ENCODE peak calls at places on chromosomes 11 and 22, in nine cellular contexts. W, U, D, X, L, T, O, Z and E are unnamed samples.

GRCh38 chr22:22943521-22944267 is 56.1 kb downstream of the IGLL5 start:
- DNase-seq in O (no peak), L (no peak), Z (no peak), X (no peak), U (no peak), W (peak; percentile 30), D (no peak), T (peak; percentile 3), E (peak; percentile 6)

GRCh38 chr11:70174846-70175764 is 28.0 kb upstream of the FADD start:
- DNase-seq in Z (no peak), L (no peak), W (no peak), D (no peak), T (no peak), X (no peak), O (no peak), U (no peak), E (no peak)

GRCh38 chr22:33335611-33336279 is 277.6 kb upstream of the SYN3 start:
- DNase-seq in L (no peak), Z (no peak), X (no peak), W (no peak), D (no peak), O (no peak), U (no peak), T (no peak), E (no peak)

GRCh38 chr11:115996808-115997188 is 492.6 kb upstream of the CADM1 start:
- DNase-seq in D (no peak), W (no peak), Z (no peak), X (no peak), T (no peak), U (no peak), O (no peak), L (no peak), E (no peak)

GRCh38 chr11:119376197-119376847 is 5.2 kb downstream of the USP2 start:
- DNase-seq in X (no peak), T (no peak), O (peak; percentile 73), Z (peak; percentile 63), D (no peak), U (peak; percentile 36), W (no peak), L (peak; percentile 60), E (no peak)

GRCh38 chr11:93133710-93134109 is 64.1 kb downstream of the SLC36A4 start:
- DNase-seq in O (no peak), D (no peak), U (peak; percentile 75), X (no peak), T (no peak), W (no peak), L (no peak), Z (peak; percentile 28), E (no peak)

GRCh38 chr11:133927690-133928627 is 28.8 kb downstream of the IGSF9B start:
- DNase-seq in U (peak; percentile 45), O (peak; percentile 78), Z (peak; percentile 42), L (peak; percentile 67), W (no peak), X (peak; percentile 52), T (peak; percentile 85), D (peak; percentile 74), E (peak; percentile 71)

GRCh38 chr11:109984634-109985289 is 108.4 kb upstream of the ZC3H12C start:
- DNase-seq in W (no peak), T (no peak), O (no peak), X (no peak), L (no peak), Z (no peak), U (no peak), D (no peak), E (no peak)

GRCh38 chr22:49451070-49451840 is 376.4 kb downstream of the BRD1 start:
- DNase-seq in L (no peak), W (no peak), U (no peak), O (no peak), T (no peak), X (peak; percentile 3), Z (no peak), D (no peak), E (no peak)

GRCh38 chr11:12831471-12832202 is 157.4 kb downstream of the TEAD1 start:
- DNase-seq in W (no peak), T (no peak), L (no peak), X (no peak), D (no peak), Z (peak; percentile 73), O (no peak), U (no peak), E (no peak)

GRCh38 chr22:20948989-20949388 is 18.1 kb upstream of the AIFM3 start:
- DNase-seq in D (no peak), L (no peak), O (no peak), T (no peak), U (no peak), X (no peak), W (no peak), Z (no peak), E (no peak)

GRCh38 chr11:25159341-25159740 is 662.5 kb downstream of the LUZP2 start:
- DNase-seq in T (no peak), X (no peak), Z (no peak), D (no peak), U (peak; percentile 28), O (peak; percentile 15), L (no peak), W (no peak), E (no peak)

GRCh38 chr22:39283312-39284141 is 35.9 kb downstream of the RPL3 start:
- DNase-seq in T (no peak), U (peak; percentile 76), X (peak; percentile 70), W (no peak), L (peak; percentile 72), O (no peak), D (no peak), Z (no peak), E (no peak)

GRCh38 chr11:110128161-110128560 is 35.0 kb downstream of the ZC3H12C start:
- DNase-seq in U (peak; percentile 50), Z (no peak), W (no peak), D (peak; percentile 98), X (no peak), L (no peak), O (no peak), T (no peak), E (no peak)

DNA sequence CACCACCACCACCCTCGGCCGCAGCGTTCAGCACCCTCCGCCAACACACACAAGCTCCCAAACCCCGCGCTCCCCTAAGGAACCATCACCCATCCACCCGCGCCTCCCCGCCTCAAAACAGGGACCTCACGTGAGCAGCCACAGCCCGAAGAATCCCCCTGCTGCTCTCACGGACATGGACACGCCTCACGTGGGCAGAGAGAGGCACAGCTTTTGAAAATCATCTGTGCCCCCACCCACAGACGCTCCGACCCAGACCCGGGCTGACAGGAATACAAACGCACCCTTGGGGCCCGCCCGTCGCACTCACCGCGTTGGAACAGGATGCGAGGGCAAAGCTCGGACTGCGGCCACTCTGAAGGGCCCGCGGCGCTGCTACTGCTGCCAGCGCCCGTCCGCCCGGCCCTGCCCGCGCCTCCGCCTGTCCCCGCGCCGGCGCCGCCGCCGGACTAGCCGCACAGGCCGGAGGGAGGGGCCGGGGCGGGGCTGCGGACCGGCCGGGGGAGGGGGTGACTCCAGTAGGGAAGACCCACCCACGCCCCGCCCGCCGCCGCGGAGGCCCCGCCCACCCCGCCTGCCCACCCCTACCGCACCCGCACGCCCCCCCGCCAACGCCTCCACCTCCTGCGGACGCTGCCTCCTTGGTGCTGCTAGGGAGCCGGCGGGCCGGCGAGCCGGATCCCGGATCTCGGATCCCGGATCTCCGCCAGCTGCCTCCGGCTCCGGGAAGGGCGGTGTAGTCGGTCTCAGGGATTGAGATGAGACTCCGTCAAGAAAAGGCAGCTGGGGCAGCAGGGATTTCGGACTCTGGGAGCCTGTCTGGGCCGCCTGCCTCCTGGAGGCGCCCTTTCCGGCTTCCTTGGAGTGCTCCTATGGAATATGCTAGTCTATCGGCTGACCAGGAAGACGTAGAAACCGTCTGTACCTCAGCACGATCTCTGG is at the start of gene TRIM3:
- DNase-seq in O (peak; percentile 83), L (peak; percentile 97), T (peak; percentile 91), W (peak; percentile 75), Z (peak; percentile 91), U (peak; percentile 84), D (peak; percentile 88), X (peak; percentile 93), E (peak; percentile 84)
- TF ChIP-seq CTCF in O (no peak), L (no peak), T (no peak), W (no peak), Z (peak; percentile 41), U (peak; percentile 49), D (peak; percentile 46), X (no peak), E (peak; percentile 3)

GRCh38 chr22:44333847-44334635 is 21.3 kb upstream of the SHISAL1 start:
- DNase-seq in W (no peak), O (no peak), L (no peak), T (no peak), Z (no peak), X (no peak), U (no peak), D (no peak), E (no peak)

GRCh38 chr22:44337658-44338004 is 24.9 kb upstream of the SHISAL1 start:
- DNase-seq in D (peak; percentile 58), O (peak; percentile 83), X (no peak), Z (peak; percentile 81), L (no peak), T (no peak), W (no peak), U (peak; percentile 53), E (no peak)

GRCh38 chr22:44336962-44337657 is 24.4 kb upstream of the SHISAL1 start:
- DNase-seq in L (no peak), Z (peak; percentile 61), O (no peak), X (no peak), T (no peak), W (no peak), U (no peak), D (no peak), E (no peak)

GRCh38 chr22:44335066-44335839 is 22.5 kb upstream of the SHISAL1 start:
- DNase-seq in O (no peak), L (no peak), T (no peak), D (no peak), U (no peak), W (no peak), X (no peak), Z (no peak), E (no peak)

GRCh38 chr22:44335903-44336803 is 23.4 kb upstream of the SHISAL1 start:
- DNase-seq in L (no peak), Z (peak; percentile 48), W (no peak), O (peak; percentile 49), T (no peak), X (no peak), U (no peak), D (no peak), E (no peak)
- TF ChIP-seq CTCF in L (no peak), Z (peak; percentile 30), W (no peak), O (peak; percentile 17), T (no peak), X (no peak), U (no peak), D (no peak), E (no peak)

GRCh38 chr22:28768701-28769393 is 3.6 kb upstream of the CCDC117 start:
- DNase-seq in D (no peak), O (no peak), X (no peak), U (no peak), W (no peak), T (no peak), Z (no peak), L (no peak), E (no peak)
- TF ChIP-seq CTCF in D (no peak), O (no peak), X (no peak), U (no peak), W (no peak), T (no peak), Z (no peak), L (no peak), E (no peak)

DNA sequence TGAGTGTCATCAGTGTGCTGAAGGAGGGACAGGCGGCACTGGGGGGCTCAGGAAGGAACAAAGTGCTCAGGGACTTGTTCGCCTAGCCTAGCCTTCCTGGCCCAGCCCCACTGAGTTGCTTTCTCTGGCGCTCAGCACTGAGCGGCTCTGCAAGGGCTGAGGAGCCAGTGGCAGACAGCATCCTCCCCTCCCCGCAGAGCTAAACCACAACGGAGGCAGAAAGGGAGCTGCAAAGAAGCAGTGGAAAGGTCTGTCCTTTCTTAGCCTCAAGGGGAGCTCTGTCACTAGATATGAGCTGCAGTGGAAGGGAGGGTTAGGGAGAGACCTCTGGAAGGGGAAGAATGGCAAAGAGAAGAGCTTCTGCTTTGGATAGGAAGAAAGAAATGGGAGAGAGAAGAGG is 89.7 kb upstream of the PHOX2A start:
- DNase-seq in W (no peak), O (no peak), L (no peak), U (peak; percentile 10), X (no peak), Z (no peak), T (peak; percentile 41), D (no peak), E (no peak)
- TF ChIP-seq CTCF in W (no peak), O (no peak), L (no peak), U (peak; percentile 20), X (no peak), Z (no peak), T (no peak), D (no peak), E (peak; percentile 11)